ENCODE peak calls at places on chromosomes 12 and 14, in four cellular contexts. B, U, G and Y are unnamed samples.

GRCh38 chr14:73762375-73762822 is 48.2 kb upstream of the PNMA1 start:
- DNase-seq in B (no peak), U (no peak), G (no peak), Y (no peak)

GRCh38 chr12:16385779-16386646 is 38.6 kb downstream of the MGST1 start:
- DNase-seq in B (peak; percentile 17), U (peak; percentile 44), G (peak; percentile 49), Y (no peak)

GRCh38 chr12:93087836-93088610 is 158.9 kb upstream of the EEA1 start:
- DNase-seq in B (no peak), U (no peak), G (no peak), Y (no peak)

GRCh38 chr12:1463073-1463905 is 131.1 kb downstream of the FBXL14 start:
- DNase-seq in B (no peak), U (no peak), G (no peak), Y (no peak)

GRCh38 chr14:69812725-69813124 is 15.7 kb upstream of the SLC10A1 start:
- DNase-seq in B (no peak), U (no peak), G (no peak), Y (peak; percentile 53)

GRCh38 chr12:3520168-3520567 is 29.2 kb downstream of the PRMT8 start:
- DNase-seq in B (no peak), U (no peak), G (no peak), Y (no peak)

GRCh38 chr14:32352631-32353030 is 23.5 kb downstream of the AKAP6 start:
- DNase-seq in B (no peak), U (no peak), G (no peak), Y (no peak)

GRCh38 chr12:6322352-6322751 is 11.9 kb downstream of the PLEKHG6 start:
- DNase-seq in B (no peak), U (no peak), G (no peak), Y (no peak)

GRCh38 chr12:40622246-40622838 is 69.9 kb upstream of the CNTN1 start:
- DNase-seq in B (peak; percentile 90), U (peak; percentile 46), G (peak; percentile 41), Y (no peak)

GRCh38 chr12:68403711-68404110 is 71.5 kb upstream of the MDM1 start:
- DNase-seq in B (no peak), U (no peak), G (no peak), Y (no peak)

GRCh38 chr14:105472496-105472991 is 2.1 kb upstream of the CRIP2 start:
- DNase-seq in B (no peak), U (no peak), G (no peak), Y (no peak)

GRCh38 chr12:57583008-57583831 is 7.8 kb upstream of the PIP4K2C start:
- DNase-seq in B (peak; percentile 90), U (peak; percentile 44), G (peak; percentile 72), Y (no peak)

GRCh38 chr12:121576851-121577391 is 3.9 kb downstream of the KDM2B start:
- DNase-seq in B (peak; percentile 10), U (peak; percentile 11), G (no peak), Y (no peak)

GRCh38 chr14:61695695-61696527 is 598 bp downstream of the HIF1A start:
- DNase-seq in B (peak; percentile 40), U (peak; percentile 58), G (peak; percentile 61), Y (no peak)

GRCh38 chr12:130301577-130301976 is 36.1 kb upstream of the PIWIL1 start:
- DNase-seq in B (no peak), U (no peak), G (peak; percentile 10), Y (no peak)

GRCh38 chr12:109744991-109745942 is 31.6 kb downstream of the FAM222A start:
- DNase-seq in B (no peak), U (peak; percentile 16), G (no peak), Y (no peak)

GRCh38 chr12:15982071-15982470 is 70.9 kb downstream of the DERA start:
- DNase-seq in B (no peak), U (no peak), G (no peak), Y (no peak)

GRCh38 chr14:52080817-52081755 is 12.2 kb upstream of the NID2 start:
- DNase-seq in B (no peak), U (peak; percentile 82), G (no peak), Y (no peak)

GRCh38 chr14:40252817-40253447 is 820.7 kb upstream of the FBXO33 start:
- DNase-seq in B (no peak), U (no peak), G (no peak), Y (no peak)
- TF ChIP-seq CTCF in B (no peak), U (no peak), G (no peak), Y (no peak)

GRCh38 chr12:77736219-77736965 is 94.3 kb upstream of the NAV3 start:
- DNase-seq in B (no peak), U (no peak), G (no peak), Y (no peak)
- TF ChIP-seq CTCF in B (no peak), U (no peak), G (no peak), Y (no peak)

GRCh38 chr14:75295061-75295461 is 16.4 kb downstream of the FOS start:
- DNase-seq in B (peak; percentile 67), U (peak; percentile 38), G (peak; percentile 69), Y (no peak)

GRCh38 chr14:75293920-75294648 is 15.5 kb downstream of the FOS start:
- DNase-seq in B (peak; percentile 87), U (peak; percentile 95), G (peak; percentile 95), Y (peak; percentile 99)

GRCh38 chr14:75292886-75293285 is 14.3 kb downstream of the FOS start:
- DNase-seq in B (no peak), U (no peak), G (no peak), Y (no peak)

GRCh38 chr14:75295491-75296338 is 17.1 kb downstream of the FOS start:
- DNase-seq in B (peak; percentile 94), U (peak; percentile 59), G (peak; percentile 81), Y (peak; percentile 92)

GRCh38 chr14:75294649-75295033 is 16.0 kb downstream of the FOS start:
- DNase-seq in B (no peak), U (no peak), G (no peak), Y (no peak)
- TF ChIP-seq CTCF in B (peak; percentile 1), U (no peak), G (no peak), Y (no peak)

GRCh38 chr14:55297611-55298323 is 26.5 kb downstream of the FBXO34 start:
- DNase-seq in B (no peak), U (peak; percentile 67), G (peak; percentile 81), Y (no peak)
- TF ChIP-seq CTCF in B (no peak), U (peak; percentile 24), G (no peak), Y (no peak)

GRCh38 chr14:24315807-24316596 is 4.7 kb downstream of the LTB4R start:
- DNase-seq in B (no peak), U (no peak), G (no peak), Y (no peak)
- TF ChIP-seq CTCF in B (no peak), U (no peak), G (no peak), Y (no peak)

GRCh38 chr12:101759396-101760047 is 20.3 kb upstream of the SYCP3 start:
- DNase-seq in B (no peak), U (peak; percentile 19), G (no peak), Y (no peak)
- TF ChIP-seq CTCF in B (peak; percentile 70), U (peak; percentile 91), G (peak; percentile 32), Y (peak; percentile 72)

DNA sequence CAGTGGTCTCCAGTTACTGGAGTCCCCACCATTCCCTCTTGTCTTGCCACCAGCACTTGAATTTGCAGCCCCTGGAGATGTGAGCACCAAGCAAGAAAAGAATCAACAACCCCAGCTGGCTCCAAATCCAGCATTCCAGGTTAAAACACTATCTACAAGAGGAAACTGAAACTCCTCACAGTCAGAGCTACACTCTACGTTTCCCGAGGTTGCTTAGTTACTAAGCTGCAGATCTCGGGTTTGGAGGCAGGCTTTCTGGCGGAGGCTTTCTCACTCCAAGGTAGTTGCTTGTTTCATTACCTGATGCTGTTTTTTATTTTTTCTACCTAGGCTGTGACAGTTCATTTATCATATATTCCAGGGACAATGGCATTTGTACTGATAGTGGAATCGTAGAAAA is 248.1 kb downstream of the GLT1D1 start:
- DNase-seq in B (no peak), U (no peak), G (no peak), Y (no peak)
- TF ChIP-seq CTCF in B (no peak), U (no peak), G (no peak), Y (no peak)

GRCh38 chr14:21825845-21826244 is 152.2 kb upstream of the OR4E1 start:
- DNase-seq in B (no peak), U (no peak), G (no peak), Y (no peak)

GRCh38 chr14:21822109-21822508 is 148.5 kb upstream of the OR4E1 start:
- DNase-seq in B (no peak), U (no peak), G (no peak), Y (no peak)

DNA sequence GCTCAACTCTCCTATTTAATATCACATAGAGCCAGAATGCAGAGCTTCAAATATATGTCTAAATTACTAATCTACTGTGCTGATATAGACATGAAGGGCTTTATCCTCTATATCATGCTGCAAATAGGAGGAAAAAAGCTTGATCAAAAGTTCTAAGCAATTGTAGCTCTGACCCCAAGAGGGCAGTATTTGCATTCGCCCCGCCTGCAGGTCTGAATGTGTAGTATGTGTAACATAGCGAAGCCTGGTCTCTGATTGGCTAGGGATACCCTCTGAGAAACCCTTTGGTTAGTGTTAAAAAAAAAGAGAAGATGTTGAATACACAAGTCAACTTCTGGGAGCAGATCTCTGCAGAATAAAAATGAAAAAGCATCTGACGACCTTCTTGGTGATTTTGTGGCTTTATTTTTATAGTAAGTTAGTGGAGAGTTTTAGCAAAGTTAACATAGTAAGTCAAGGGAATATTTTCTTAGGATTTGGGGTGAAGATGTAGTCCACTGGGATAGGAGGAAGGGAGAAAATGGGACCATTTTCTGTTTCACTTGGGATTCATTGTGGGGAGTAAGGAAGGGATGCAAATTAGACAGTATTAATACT is 151.6 kb upstream of the OR4E1 start:
- DNase-seq in B (no peak), U (peak; percentile 25), G (no peak), Y (no peak)
- TF ChIP-seq CTCF in B (no peak), U (peak; percentile 84), G (no peak), Y (peak; percentile 34)

GRCh38 chr12:50132505-50133135 is 20.6 kb downstream of the COX14 start:
- DNase-seq in B (peak; percentile 28), U (peak; percentile 29), G (no peak), Y (no peak)
- TF ChIP-seq CTCF in B (no peak), U (peak; percentile 29), G (peak; percentile 11), Y (peak; percentile 69)